ENCODE peak calls at places on chromosome 4, in four cellular contexts. N, J, Z and A are unnamed samples.
A peak's percentile ranks its signal among the peaks of the same experiment; 100 is the strongest.

GRCh38 chr4:48175806-48176205 is 41.8 kb upstream of the TXK start:
- DNase-seq in N (no peak), J (no peak), Z (no peak), A (no peak)

GRCh38 chr4:155026715-155027114 is 181.7 kb upstream of the NPY2R start:
- DNase-seq in N (no peak), J (no peak), Z (no peak), A (no peak)

GRCh38 chr4:105632599-105632998 is 75.9 kb downstream of the INTS12 start:
- DNase-seq in N (no peak), J (no peak), Z (no peak), A (no peak)

GRCh38 chr4:14264437-14264836 is 636.9 kb upstream of the BOD1L1 start:
- DNase-seq in N (no peak), J (no peak), Z (no peak), A (no peak)

GRCh38 chr4:77194989-77195388 is 38.0 kb downstream of the CCNG2 start:
- DNase-seq in N (no peak), J (no peak), Z (no peak), A (no peak)

GRCh38 chr4:152500798-152501434 is 35.0 kb downstream of the FBXW7 start:
- DNase-seq in N (peak; percentile 83), J (peak; percentile 29), Z (peak; percentile 20), A (no peak)

GRCh38 chr4:34157546-34157945 is 2086.8 kb downstream of the ARAP2 start:
- DNase-seq in N (no peak), J (no peak), Z (no peak), A (no peak)

GRCh38 chr4:101288365-101289145 is 58.8 kb downstream of the PPP3CA start:
- DNase-seq in N (no peak), J (no peak), Z (peak; percentile 22), A (no peak)

GRCh38 chr4:6122496-6122895 is 77.9 kb downstream of the JAKMIP1 start:
- DNase-seq in N (no peak), J (no peak), Z (no peak), A (no peak)

GRCh38 chr4:74628808-74629616 is 165.3 kb downstream of the BTC start:
- DNase-seq in N (peak; percentile 26), J (no peak), Z (no peak), A (no peak)

GRCh38 chr4:120830204-120830603 is 92.3 kb downstream of the PRDM5 start:
- DNase-seq in N (no peak), J (no peak), Z (no peak), A (no peak)

GRCh38 chr4:114890773-114891172 is 222.6 kb downstream of the NDST4 start:
- DNase-seq in N (no peak), J (no peak), Z (no peak), A (no peak)

GRCh38 chr4:1399508-1400190 is 6.6 kb downstream of the NKX1-1 start:
- DNase-seq in N (no peak), J (no peak), Z (no peak), A (no peak)

GRCh38 chr4:165867961-165868360 is 5.1 kb upstream of the TLL1 start:
- DNase-seq in N (no peak), J (no peak), Z (no peak), A (no peak)

GRCh38 chr4:141389649-141390048 is 169.0 kb downstream of the ZNF330 start:
- DNase-seq in N (no peak), J (no peak), Z (no peak), A (no peak)

GRCh38 chr4:81485310-81485980 is 13.7 kb upstream of the RASGEF1B start:
- DNase-seq in N (no peak), J (no peak), Z (no peak), A (no peak)

GRCh38 chr4:27278615-27279014 is 418.0 kb downstream of the STIM2 start:
- DNase-seq in N (no peak), J (no peak), Z (no peak), A (no peak)

GRCh38 chr4:48017108-48017527 is 546 bp downstream of the NIPAL1 start:
- DNase-seq in N (peak; percentile 57), J (no peak), Z (no peak), A (peak; percentile 47)

GRCh38 chr4:171612907-171613306 is 200.3 kb upstream of the GALNTL6 start:
- DNase-seq in N (no peak), J (no peak), Z (no peak), A (no peak)

GRCh38 chr4:48623182-48623780 is 133.2 kb downstream of the ZAR1 start:
- DNase-seq in N (no peak), J (no peak), Z (no peak), A (no peak)

GRCh38 chr4:139555705-139556070 is 331 bp downstream of the SETD7 start:
- DNase-seq in N (no peak), J (no peak), Z (no peak), A (peak; percentile 3)

GRCh38 chr4:113222006-113222405 is 172.6 kb downstream of the ANK2 start:
- DNase-seq in N (peak; percentile 58), J (no peak), Z (no peak), A (no peak)

GRCh38 chr4:106987314-106987713 is 48.8 kb downstream of the DKK2 start:
- DNase-seq in N (no peak), J (no peak), Z (no peak), A (no peak)

GRCh38 chr4:152850377-152850776 is 70.6 kb downstream of the ARFIP1 start:
- DNase-seq in N (peak; percentile 37), J (peak; percentile 13), Z (peak; percentile 4), A (no peak)

GRCh38 chr4:5823542-5824211 is 69.2 kb downstream of the CRMP1 start:
- DNase-seq in N (no peak), J (no peak), Z (no peak), A (no peak)

GRCh38 chr4:70925899-70926635 is 23.9 kb downstream of the MOB1B start:
- DNase-seq in N (no peak), J (no peak), Z (no peak), A (no peak)

GRCh38 chr4:1413221-1413663 is 7.0 kb upstream of the NKX1-1 start:
- DNase-seq in N (no peak), J (no peak), Z (no peak), A (no peak)

GRCh38 chr4:11497212-11497806 is 68.6 kb upstream of the HS3ST1 start:
- DNase-seq in N (no peak), J (no peak), Z (no peak), A (no peak)

GRCh38 chr4:38306482-38307071 is 346.4 kb downstream of the PTTG2 start:
- DNase-seq in N (no peak), J (no peak), Z (no peak), A (no peak)

GRCh38 chr4:168725935-168726334 is 229.1 kb downstream of the PALLD start:
- DNase-seq in N (no peak), J (no peak), Z (no peak), A (no peak)

GRCh38 chr4:142307857-142308256 is 538.2 kb downstream of the INPP4B start:
- DNase-seq in N (no peak), J (no peak), Z (no peak), A (no peak)

GRCh38 chr4:138540056-138540800 is 298.1 kb upstream of the SLC7A11 start:
- DNase-seq in N (peak; percentile 75), J (no peak), Z (no peak), A (no peak)

GRCh38 chr4:176635372-176636261 is 157.1 kb downstream of the VEGFC start:
- DNase-seq in N (peak; percentile 63), J (no peak), Z (no peak), A (no peak)

GRCh38 chr4:171186700-171187099 is 626.5 kb upstream of the GALNTL6 start:
- DNase-seq in N (no peak), J (no peak), Z (no peak), A (no peak)

GRCh38 chr4:173288296-173288695 is 45.9 kb downstream of the HMGB2 start:
- DNase-seq in N (peak; percentile 58), J (peak; percentile 66), Z (no peak), A (peak; percentile 39)

GRCh38 chr4:165877291-165877690 is 4.3 kb downstream of the TLL1 start:
- DNase-seq in N (no peak), J (no peak), Z (no peak), A (no peak)